ENCODE peak calls at places on chromosomes 6 and 20, in six cellular contexts. J is right cardiac atrium, I is tibial nerve, U is adrenal gland, X is astrocyte, B is H1. Q is an unnamed sample.

GRCh38 chr6:64010010-64010409 is 374.4 kb downstream of the PHF3 start:
- DNase-seq in X (no peak), B (no peak), J (no peak), U (no peak), I (no peak), Q (peak; percentile 14)

GRCh38 chr6:7684076-7684475 is 41.8 kb upstream of the BMP6 start:
- DNase-seq in U (no peak), B (no peak), X (no peak), I (no peak), J (no peak), Q (no peak)

GRCh38 chr20:25280574-25281535 is 33.0 kb downstream of the PYGB start:
- DNase-seq in U (peak; percentile 7), J (peak; percentile 8), X (no peak), I (no peak), B (no peak), Q (peak; percentile 3)

GRCh38 chr20:10856237-10856636 is 182.4 kb upstream of the JAG1 start:
- DNase-seq in B (no peak), J (no peak), X (no peak), U (no peak), I (no peak), Q (no peak)

GRCh38 chr20:41136336-41136694 is 1.0 kb upstream of the PLCG1 start:
- DNase-seq in J (no peak), B (no peak), I (no peak), U (no peak), X (no peak), Q (no peak)

GRCh38 chr6:39361657-39362486 is 39.4 kb upstream of the KCNK16 start:
- DNase-seq in X (peak; percentile 37), B (peak; percentile 49), J (peak; percentile 61), U (peak; percentile 73), I (peak; percentile 51), Q (peak; percentile 48)

GRCh38 chr6:72748759-72749158 is 126.9 kb downstream of the KCNQ5 start:
- DNase-seq in U (no peak), I (no peak), B (no peak), X (peak; percentile 92), J (no peak), Q (no peak)

GRCh38 chr6:166032366-166033171 is 135.1 kb downstream of the TBXT start:
- DNase-seq in U (peak; percentile 31), I (no peak), J (peak; percentile 67), B (no peak), X (peak; percentile 81), Q (peak; percentile 69)

GRCh38 chr20:54290636-54291035 is 82.7 kb downstream of the PFDN4 start:
- DNase-seq in B (no peak), X (no peak), I (no peak), U (no peak), J (no peak), Q (no peak)

GRCh38 chr20:19095762-19096161 is 116.7 kb upstream of the SLC24A3 start:
- DNase-seq in X (no peak), U (no peak), J (no peak), I (no peak), B (peak; percentile 43), Q (no peak)

GRCh38 chr6:31727034-31727716 is 1.9 kb downstream of the DDAH2 start:
- DNase-seq in B (no peak), X (no peak), I (no peak), U (no peak), J (no peak), Q (no peak)

GRCh38 chr6:41360314-41360685 is 24.9 kb downstream of the NCR2 start:
- DNase-seq in U (no peak), J (no peak), X (no peak), I (no peak), B (no peak), Q (no peak)

GRCh38 chr6:10587694-10588392 is 66.7 kb downstream of the GCNT2 start:
- DNase-seq in B (no peak), U (no peak), J (no peak), I (no peak), X (no peak), Q (peak; percentile 40)
- H3K4me1 ChIP-seq in B (peaks cover 27% of the 10 kb centered on the region), U (no peaks in the 10 kb centered on the region), J (peaks cover 9% of the 10 kb centered on the region), I (no peaks in the 10 kb centered on the region), X (peaks cover 12% of the 10 kb centered on the region), Q (peaks cover 21% of the 10 kb centered on the region)

DNA sequence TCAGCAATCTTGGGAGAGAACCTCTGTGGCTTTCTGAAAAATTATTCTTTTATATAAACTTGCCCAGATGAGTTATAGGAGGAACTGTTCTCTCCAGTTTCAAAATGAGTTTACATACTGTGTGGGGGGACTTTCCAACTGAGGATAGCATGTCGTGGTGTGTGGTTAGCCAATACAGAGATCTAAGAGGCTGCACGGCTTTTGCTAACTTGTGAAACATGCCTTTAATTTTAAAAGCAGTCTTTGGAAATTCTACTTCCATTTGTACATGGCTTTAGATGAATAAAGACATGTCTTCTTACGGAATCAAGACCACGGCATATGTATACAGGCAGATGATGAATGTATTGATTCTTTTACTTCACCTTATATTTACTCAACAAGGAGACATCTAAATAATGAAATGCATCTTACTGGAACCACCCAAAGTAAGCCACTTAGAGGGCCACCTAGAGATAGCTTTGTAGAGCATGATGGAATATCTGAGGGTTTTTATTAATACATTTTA is 39.8 kb downstream of the HIVEP1 start:
- DNase-seq in J (no peak), I (no peak), U (no peak), X (peak; percentile 59), B (no peak), Q (no peak)
- H3K4me3 ChIP-seq in J (no peak overlapping the region), I (no peak overlapping the region), U (no peak overlapping the region), X (no peak overlapping the region), B (no peak overlapping the region), Q (no peak overlapping the region)

GRCh38 chr20:47361268-47361665 is 4.8 kb upstream of the ZMYND8 start:
- DNase-seq in X (no peak), J (no peak), U (no peak), I (no peak), B (no peak), Q (no peak)

GRCh38 chr20:47360489-47361267 is 4.2 kb upstream of the ZMYND8 start:
- DNase-seq in U (peak; percentile 93), X (peak; percentile 97), J (peak; percentile 92), B (no peak), I (peak; percentile 70), Q (peak; percentile 91)

GRCh38 chr20:47359533-47360206 is 3.2 kb upstream of the ZMYND8 start:
- DNase-seq in U (no peak), B (no peak), J (no peak), I (no peak), X (no peak), Q (peak; percentile 21)

GRCh38 chr20:47358672-47359532 is 2.4 kb upstream of the ZMYND8 start:
- DNase-seq in U (peak; percentile 91), J (peak; percentile 70), B (no peak), I (peak; percentile 90), X (peak; percentile 90), Q (peak; percentile 33)

GRCh38 chr20:47360207-47360488 is 3.6 kb upstream of the ZMYND8 start:
- DNase-seq in J (no peak), U (peak; percentile 35), I (peak; percentile 73), X (no peak), B (no peak), Q (no peak)
- H3K4me1 ChIP-seq in J (peaks cover 42% of the 10 kb centered on the region), U (peaks cover 61% of the 10 kb centered on the region), I (peaks cover 14% of the 10 kb centered on the region), X (peaks cover 61% of the 10 kb centered on the region), B (peaks cover 48% of the 10 kb centered on the region), Q (peaks cover 46% of the 10 kb centered on the region)

GRCh38 chr6:138987643-138988468 is at the start of gene REPS1:
- DNase-seq in J (peak; percentile 93), X (peak; percentile 71), B (peak; percentile 73), U (peak; percentile 92), I (peak; percentile 81), Q (peak; percentile 93)
- H3K4me3 ChIP-seq in J (peak within 1 kb of the TSS; percentile 95), X (peak within 1 kb of the TSS; percentile 77), B (peak within 1 kb of the TSS; percentile 85), U (peak within 1 kb of the TSS; percentile 84), I (peak within 1 kb of the TSS; percentile 86), Q (peak within 1 kb of the TSS; percentile 91)

DNA sequence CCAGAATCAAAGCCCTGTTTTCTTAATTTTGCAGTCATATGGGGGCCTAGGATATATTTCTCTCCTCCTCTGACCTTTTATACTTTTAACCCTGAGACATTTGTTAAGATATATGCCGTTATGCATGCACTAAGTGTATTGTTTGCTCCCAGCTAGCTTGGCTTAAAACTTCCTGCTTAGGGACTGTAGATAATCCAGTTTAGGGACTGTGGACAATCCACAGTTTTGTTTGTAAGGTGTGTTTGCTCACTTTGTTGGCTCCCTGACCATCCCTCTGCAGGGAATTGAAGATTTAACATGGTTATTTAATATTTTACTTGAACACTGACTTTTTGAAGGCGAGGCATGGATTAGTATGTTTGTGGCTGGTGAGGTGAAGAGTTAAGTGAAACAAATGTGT is 166.3 kb upstream of the TSHZ2 start:
- DNase-seq in B (no peak), U (no peak), X (no peak), I (no peak), J (no peak), Q (no peak)
- H3K4me1 ChIP-seq in B (no peaks in the 10 kb centered on the region), U (peaks cover 7% of the 10 kb centered on the region), X (no peaks in the 10 kb centered on the region), I (no peaks in the 10 kb centered on the region), J (no peaks in the 10 kb centered on the region), Q (peaks cover 3% of the 10 kb centered on the region)

DNA sequence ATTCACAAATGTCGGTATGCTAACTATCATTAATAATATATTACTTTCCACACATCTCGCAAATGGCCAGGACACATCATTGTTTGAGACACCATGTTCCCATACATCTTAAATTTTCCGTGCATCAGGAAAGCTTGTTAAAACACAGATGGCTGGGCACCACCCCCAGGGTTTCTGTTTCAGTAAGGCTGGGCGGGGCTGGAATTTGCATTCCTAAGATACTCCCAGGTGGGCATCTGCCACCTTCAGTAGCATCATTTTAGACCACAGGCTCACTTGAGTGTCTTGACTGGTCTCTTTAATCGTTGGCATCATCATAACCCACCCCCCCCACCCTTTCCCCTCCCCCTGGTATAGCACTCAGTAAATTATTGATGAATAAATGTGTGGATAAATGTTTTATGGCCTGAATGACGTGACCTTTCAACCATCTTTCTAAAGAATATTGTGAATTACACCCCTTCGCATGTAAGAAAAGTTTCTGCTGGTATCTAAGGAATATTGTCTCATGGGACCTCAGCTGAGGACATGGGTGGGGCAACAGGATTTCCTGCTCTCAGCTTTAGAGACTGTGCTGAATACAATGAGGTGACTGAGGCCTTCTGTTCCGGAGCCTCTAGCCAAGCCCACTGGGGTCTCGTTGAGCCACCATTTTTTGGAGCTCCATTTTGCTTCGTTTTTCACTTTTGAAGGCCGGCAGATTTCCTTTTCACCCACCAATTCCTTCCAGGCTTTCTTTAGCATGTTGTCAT is 124.1 kb upstream of the NEDD9 start:
- DNase-seq in U (no peak), X (no peak), I (no peak), B (no peak), J (peak; percentile 51), Q (peak; percentile 20)
- H3K4me3 ChIP-seq in U (no peak overlapping the region), X (no peak overlapping the region), I (no peak overlapping the region), B (no peak overlapping the region), J (no peak overlapping the region), Q (no peak overlapping the region)

GRCh38 chr6:43782764-43783513 is 12.9 kb downstream of the VEGFA start:
- DNase-seq in U (no peak), B (no peak), J (no peak), I (no peak), X (no peak), Q (no peak)
- H3K4me1 ChIP-seq in U (no peaks in the 10 kb centered on the region), B (no peaks in the 10 kb centered on the region), J (peaks cover 4% of the 10 kb centered on the region), I (no peaks in the 10 kb centered on the region), X (no peaks in the 10 kb centered on the region), Q (peaks cover 58% of the 10 kb centered on the region)